ENCODE peak calls at places on chromosomes 1 and 21, in eight cellular contexts. V, K, N, D, U, P, X and W are unnamed samples.
A peak's percentile ranks its signal among the peaks of the same experiment; 100 is the strongest.

GRCh38 chr21:33478858-33479678 is 706 bp downstream of the TMEM50B start:
- DNase-seq in P (peak; percentile 73), K (no peak), N (no peak), D (peak; percentile 34), V (peak; percentile 41), U (peak; percentile 17), X (peak; percentile 12), W (peak; percentile 47)

GRCh38 chr1:240970253-240970652 is 358.3 kb upstream of the GREM2 start:
- DNase-seq in V (no peak), D (no peak), N (no peak), K (no peak), U (no peak), X (no peak), P (no peak), W (no peak)

GRCh38 chr1:166738873-166739272 is 100.4 kb upstream of the POGK start:
- DNase-seq in P (no peak), K (no peak), V (no peak), U (no peak), D (no peak), X (no peak), N (no peak), W (no peak)

GRCh38 chr1:87197156-87197555 is 131.5 kb upstream of the LMO4 start:
- DNase-seq in D (no peak), V (no peak), N (no peak), U (peak; percentile 52), K (no peak), X (no peak), P (no peak), W (no peak)

GRCh38 chr21:35072960-35073359 is 23.9 kb upstream of the RUNX1 start:
- DNase-seq in P (no peak), N (peak; percentile 33), D (no peak), K (no peak), U (peak; percentile 77), X (no peak), V (no peak), W (no peak)

GRCh38 chr21:36297938-36298572 is 21.9 kb upstream of the MORC3 start:
- DNase-seq in P (no peak), U (peak; percentile 15), D (peak; percentile 46), X (peak; percentile 92), N (peak; percentile 76), K (peak; percentile 23), V (peak; percentile 85), W (peak; percentile 67)

GRCh38 chr1:16915627-16915973 is 6.1 kb upstream of the CROCC start:
- DNase-seq in N (no peak), V (no peak), K (no peak), X (no peak), P (no peak), U (no peak), D (no peak), W (no peak)

GRCh38 chr1:2974701-2975301 is 46.5 kb upstream of the ACTRT2 start:
- DNase-seq in X (no peak), K (no peak), U (no peak), P (peak; percentile 38), V (no peak), N (no peak), D (peak; percentile 3), W (no peak)

GRCh38 chr21:40151611-40152010 is 284.4 kb downstream of the PCP4 start:
- DNase-seq in D (no peak), U (no peak), X (no peak), N (no peak), K (no peak), V (no peak), P (no peak), W (no peak)

GRCh38 chr1:42456754-42457089 is 379 bp downstream of the PPCS start:
- DNase-seq in P (peak; percentile 71), D (peak; percentile 17), V (peak; percentile 71), U (peak; percentile 50), N (peak; percentile 24), X (peak; percentile 42), K (no peak), W (peak; percentile 67)
- TF ChIP-seq POLR2A in P (no peak), D (no peak), V (peak; percentile 49), U (no peak), N (no peak), X (no peak), K (no peak), W (no peak)

GRCh38 chr1:110672753-110673108 is 2.0 kb downstream of the KCNA3 start:
- DNase-seq in U (no peak), K (no peak), V (peak; percentile 32), X (no peak), N (no peak), P (no peak), D (no peak), W (no peak)

GRCh38 chr1:110671323-110671722 is 3.4 kb downstream of the KCNA3 start:
- DNase-seq in P (no peak), K (no peak), D (no peak), X (no peak), V (no peak), N (no peak), U (no peak), W (no peak)

GRCh38 chr1:110667766-110668165 is 7.0 kb downstream of the KCNA3 start:
- DNase-seq in N (no peak), V (no peak), K (no peak), D (no peak), P (no peak), X (no peak), U (no peak), W (no peak)

GRCh38 chr1:110672001-110672752 is 2.6 kb downstream of the KCNA3 start:
- DNase-seq in V (peak; percentile 27), X (no peak), D (no peak), K (peak; percentile 24), N (no peak), P (no peak), U (peak; percentile 39), W (no peak)

DNA sequence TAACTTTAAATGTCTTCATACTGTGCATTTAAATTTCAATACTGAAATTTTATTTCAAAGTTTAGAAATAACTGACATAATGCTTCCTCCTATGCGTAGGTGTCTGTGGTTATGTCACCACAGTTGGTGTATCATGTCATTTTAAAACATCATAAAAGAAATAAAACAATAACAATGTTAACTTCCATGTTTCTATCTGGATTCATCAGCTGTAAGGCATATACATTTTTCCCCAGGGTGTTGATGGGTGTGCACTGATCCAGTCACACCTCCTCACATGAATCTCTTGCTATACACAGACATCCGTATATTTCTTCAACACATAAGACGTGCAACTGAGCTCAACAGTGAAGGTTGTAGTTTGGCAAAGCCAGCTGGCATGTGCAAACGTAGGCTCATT is 6.2 kb downstream of the KCNA3 start:
- DNase-seq in P (no peak), N (no peak), D (no peak), X (no peak), K (no peak), U (no peak), V (no peak), W (no peak)
- H3K4me3 ChIP-seq in P (no peak overlapping the region), N (no peak overlapping the region), D (no peak overlapping the region), X (no peak overlapping the region), K (no peak overlapping the region), U (no peak overlapping the region), V (no peak overlapping the region), W (no peak overlapping the region)

DNA sequence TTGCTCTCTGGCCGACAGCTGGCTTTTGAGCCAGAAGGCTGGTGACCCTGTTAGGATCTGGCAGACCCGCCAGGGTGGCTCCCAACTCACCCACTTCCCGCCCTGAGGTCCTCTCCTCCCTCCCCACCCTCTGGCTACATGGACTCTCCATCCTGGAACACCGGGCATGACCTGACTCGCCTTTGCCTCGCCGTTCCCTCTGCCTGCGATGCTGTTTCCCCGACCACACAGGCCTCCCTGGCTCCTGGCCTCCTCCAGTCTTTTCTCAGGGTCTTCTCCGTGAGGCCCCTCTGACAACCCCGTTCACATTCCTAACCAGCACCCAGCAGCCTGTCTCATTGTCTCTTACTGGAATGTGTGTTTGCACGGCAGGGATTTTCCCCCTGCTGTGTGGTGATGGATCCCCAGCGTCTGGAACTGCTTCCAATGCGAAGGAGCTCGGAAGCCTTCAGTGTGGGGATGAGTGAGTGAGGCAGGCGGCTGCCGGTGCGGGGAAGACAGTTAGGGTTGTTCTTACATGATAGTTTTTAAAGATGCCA is 46.0 kb upstream of the POFUT2 start:
- DNase-seq in P (peak; percentile 45), U (peak; percentile 57), V (no peak), X (no peak), K (no peak), D (no peak), N (no peak), W (peak; percentile 4)
- H3K4me1 ChIP-seq in P (no peaks in the 10 kb centered on the region), U (peaks cover 38% of the 10 kb centered on the region), V (no peaks in the 10 kb centered on the region), X (no peaks in the 10 kb centered on the region), K (peaks cover 17% of the 10 kb centered on the region), D (no peaks in the 10 kb centered on the region), N (no peaks in the 10 kb centered on the region), W (no peaks in the 10 kb centered on the region)

GRCh38 chr1:42040159-42040558 is 113.1 kb upstream of the GUCA2B start:
- DNase-seq in V (no peak), U (no peak), P (no peak), N (no peak), D (no peak), X (no peak), K (no peak), W (no peak)

GRCh38 chr1:42038261-42038660 is 114.9 kb upstream of the GUCA2B start:
- DNase-seq in D (no peak), U (no peak), N (no peak), V (no peak), P (no peak), X (no peak), K (no peak), W (no peak)

GRCh38 chr1:42035205-42035829 is 116.6 kb upstream of the HIVEP3 start:
- DNase-seq in U (peak; percentile 42), X (peak; percentile 48), N (peak; percentile 40), V (no peak), K (peak; percentile 52), P (peak; percentile 86), D (peak; percentile 42), W (peak; percentile 74)

GRCh38 chr1:42037586-42037985 is 115.6 kb upstream of the GUCA2B start:
- DNase-seq in P (no peak), V (no peak), U (no peak), D (no peak), N (no peak), K (no peak), X (no peak), W (no peak)

GRCh38 chr1:42035830-42036604 is 117.2 kb upstream of the GUCA2B start:
- DNase-seq in N (peak; percentile 94), D (peak; percentile 94), P (peak; percentile 99), K (peak; percentile 96), V (peak; percentile 98), X (peak; percentile 95), U (peak; percentile 85), W (peak; percentile 96)
- TF ChIP-seq POLR2A in N (no peak), D (peak; percentile 36), P (peak; percentile 37), K (peak; percentile 14), V (peak; percentile 30), X (peak; percentile 46), U (no peak), W (no peak)

GRCh38 chr1:81804320-81804719 is 3.6 kb downstream of the ADGRL2 start:
- DNase-seq in D (no peak), P (no peak), K (no peak), N (no peak), X (no peak), V (no peak), U (no peak), W (no peak)
- H3K4me3 ChIP-seq in D (peak overlapping the region; percentile 76), P (peak overlapping the region; percentile 92), K (no peak overlapping the region), N (peak overlapping the region; percentile 80), X (peak overlapping the region; percentile 64), V (no peak overlapping the region), U (no peak overlapping the region), W (peak overlapping the region; percentile 74)

GRCh38 chr1:183093821-183094287 is 70.6 kb downstream of the LAMC1 start:
- DNase-seq in V (no peak), X (no peak), D (no peak), N (peak; percentile 68), P (no peak), U (peak; percentile 82), K (no peak), W (no peak)
- H3K4me1 ChIP-seq in V (peaks cover 54% of the 10 kb centered on the region), X (peaks cover 9% of the 10 kb centered on the region), D (peaks cover 87% of the 10 kb centered on the region), N (no peaks in the 10 kb centered on the region), P (no peaks in the 10 kb centered on the region), U (peaks cover 27% of the 10 kb centered on the region), K (peaks cover 10% of the 10 kb centered on the region), W (peaks cover 28% of the 10 kb centered on the region)